ENCODE peak calls at places on chromosomes 5 and 9, in six cellular contexts. O, B, Z, A, W and E are unnamed samples. For H3K4me1, the result is how much of the 10 kb centered on the place peaks cover.

GRCh38 chr5:149317281-149318048 is 27.8 kb upstream of the GRPEL2 start:
- DNase-seq in Z (no peak), W (peak), A (peak), O (no peak), B (peak), E (peak)

GRCh38 chr9:106864533-106865143 is 1.7 kb downstream of the ZNF462 start:
- DNase-seq in A (peak), O (no peak), B (peak), Z (no peak), W (no peak), E (peak)

GRCh38 chr5:10563940-10564837 is at the start of gene ANKRD33B:
- DNase-seq in W (peak), O (peak), B (peak), A (peak), Z (no peak), E (peak)

GRCh38 chr5:80754900-80755299 is 100.1 kb upstream of the DHFR start:
- DNase-seq in W (peak), B (peak), A (no peak), Z (no peak), O (no peak), E (peak)

GRCh38 chr5:137309290-137309689 is 189.8 kb downstream of the SPOCK1 start:
- DNase-seq in B (no peak), O (no peak), A (no peak), W (no peak), Z (no peak), E (no peak)

GRCh38 chr9:96251451-96251850 is 50.5 kb downstream of the HSD17B3 start:
- DNase-seq in O (no peak), B (no peak), W (no peak), A (no peak), Z (no peak), E (no peak)

GRCh38 chr5:126446498-126447224 is 23.5 kb downstream of the GRAMD2B start:
- DNase-seq in Z (no peak), O (no peak), B (peak), A (peak), W (no peak), E (peak)

GRCh38 chr9:127525426-127526188 is 74.3 kb downstream of the LRSAM1 start:
- DNase-seq in Z (no peak), A (peak), W (no peak), B (peak), O (no peak), E (peak)

GRCh38 chr9:12889402-12890106 is 114.7 kb downstream of the LURAP1L start:
- DNase-seq in A (no peak), W (no peak), B (no peak), Z (no peak), O (no peak), E (no peak)

GRCh38 chr9:78549711-78550110 is 252.8 kb downstream of the PSAT1 start:
- DNase-seq in W (no peak), A (no peak), Z (no peak), B (peak), O (no peak), E (no peak)

GRCh38 chr9:9100070-9100469 is 1300.5 kb upstream of the DMAC1 start:
- DNase-seq in B (no peak), W (no peak), A (no peak), Z (no peak), O (no peak), E (no peak)

GRCh38 chr5:80143491-80143890 is 108.3 kb downstream of the THBS4 start:
- DNase-seq in W (no peak), O (no peak), B (no peak), A (no peak), Z (no peak), E (no peak)

GRCh38 chr9:100099722-100100042 is 639 bp downstream of the INVS start:
- DNase-seq in A (no peak), Z (no peak), W (no peak), O (no peak), B (no peak), E (no peak)

GRCh38 chr5:97107266-97107665 is 35.1 kb downstream of the LIX1 start:
- DNase-seq in W (no peak), Z (no peak), B (no peak), O (no peak), A (no peak), E (no peak)

GRCh38 chr9:86795861-86796497 is 151.3 kb downstream of the GAS1 start:
- DNase-seq in O (no peak), A (peak), Z (no peak), B (peak), W (no peak), E (no peak)

GRCh38 chr5:135255461-135256178 is 143.4 kb downstream of the MACROH2A1 start:
- DNase-seq in B (no peak), O (peak), A (no peak), Z (no peak), W (no peak), E (no peak)

GRCh38 chr5:83767409-83767992 is 46.8 kb upstream of the HAPLN1 start:
- DNase-seq in W (peak), B (no peak), Z (no peak), O (no peak), A (no peak), E (peak)

GRCh38 chr9:72809586-72809985 is 143.3 kb downstream of the ALDH1A1 start:
- DNase-seq in O (no peak), Z (no peak), B (no peak), A (no peak), W (no peak), E (no peak)

GRCh38 chr9:91750343-91750742 is 199.7 kb downstream of the ROR2 start:
- DNase-seq in O (no peak), Z (no peak), W (no peak), B (no peak), A (no peak), E (no peak)

GRCh38 chr9:99056876-99057664 is 47.8 kb upstream of the TGFBR1 start:
- DNase-seq in O (no peak), W (no peak), A (peak), Z (no peak), B (peak), E (peak)

GRCh38 chr5:178108966-178109365 is 4.4 kb upstream of the N4BP3 start:
- DNase-seq in B (no peak), O (no peak), W (no peak), A (no peak), Z (no peak), E (no peak)

GRCh38 chr5:129973716-129974426 is 69.6 kb downstream of the CHSY3 start:
- DNase-seq in B (peak), W (no peak), A (peak), O (no peak), Z (no peak), E (peak)

GRCh38 chr5:171630047-171630669 is 155.5 kb upstream of the SMIM23 start:
- DNase-seq in B (peak), A (peak), W (peak), Z (no peak), O (peak), E (peak)

GRCh38 chr5:39080597-39081204 is 6.5 kb upstream of the RICTOR start:
- DNase-seq in O (peak), Z (no peak), B (peak), A (peak), W (peak), E (peak)

GRCh38 chr5:150377964-150378694 is 20.6 kb downstream of the TCOF1 start:
- DNase-seq in W (no peak), A (peak), B (peak), Z (no peak), O (no peak), E (peak)

GRCh38 chr5:159208508-159209437 is 580 bp downstream of the RNF145 start:
- DNase-seq in A (peak), O (peak), Z (no peak), W (peak), B (peak), E (peak)

GRCh38 chr5:117054808-117055398 is 480.3 kb upstream of the SEMA6A start:
- DNase-seq in Z (no peak), A (no peak), B (no peak), W (no peak), O (no peak), E (peak)

DNA sequence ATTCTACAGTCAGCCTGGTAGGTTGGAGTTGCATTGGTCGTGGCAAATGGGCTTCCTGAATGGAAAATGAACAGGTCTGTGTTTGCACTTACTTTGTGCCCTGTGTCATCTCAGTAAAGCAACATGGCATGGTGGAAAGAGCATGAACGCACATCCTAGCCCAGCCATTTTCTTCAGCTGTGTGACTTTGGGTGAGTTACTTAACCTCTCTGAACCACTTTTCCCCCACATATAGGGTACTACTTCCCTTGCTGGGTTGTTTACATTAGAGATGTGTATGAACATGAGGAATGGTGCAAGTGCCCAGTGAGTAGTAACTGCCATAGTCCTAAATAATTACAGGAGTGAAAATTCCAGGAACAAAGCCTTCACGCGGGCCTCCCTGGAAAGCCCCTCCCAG is 83.6 kb downstream of the MVB12B start:
- DNase-seq in A (no peak), W (no peak), O (no peak), B (no peak), Z (no peak), E (no peak)
- H3K14ac ChIP-seq in A (no peak), W (no peak), O (no peak), B (no peak), Z (no peak), E (no peak)

GRCh38 chr9:79588488-79588887 is 16.7 kb downstream of the TLE4 start:
- DNase-seq in O (no peak), B (no peak), A (no peak), Z (no peak), W (no peak), E (no peak)
- H3K4me1 ChIP-seq in O (under half), B (under half), A (under half), Z (under half), W (under half), E (under half)

GRCh38 chr5:168772466-168772961 is 193.3 kb upstream of the PANK3 start:
- DNase-seq in B (no peak), O (no peak), Z (no peak), A (no peak), W (no peak), E (no peak)
- H3K23ac ChIP-seq in B (no peak), O (no peak), Z (no peak), A (no peak), W (no peak), E (no peak)

GRCh38 chr5:103801681-103802080 is 239.1 kb upstream of the NUDT12 start:
- DNase-seq in Z (no peak), W (no peak), B (peak), A (no peak), O (no peak), E (peak)
- H3K14ac ChIP-seq in Z (no peak), W (no peak), B (no peak), A (no peak), O (no peak), E (no peak)

GRCh38 chr9:134056483-134057310 is 11.1 kb downstream of the BRD3 start:
- DNase-seq in A (peak), O (no peak), Z (no peak), W (no peak), B (no peak), E (no peak)
- H3K4me1 ChIP-seq in A (under half), O (under half), Z (under half), W (under half), B (under half), E (half or more)

GRCh38 chr9:111896942-111897830 is 572 bp downstream of the UGCG start:
- DNase-seq in A (peak), B (no peak), W (no peak), O (peak), Z (no peak), E (no peak)
- H3K23ac ChIP-seq in A (peak), B (peak), W (peak), O (no peak), Z (no peak), E (peak)

DNA sequence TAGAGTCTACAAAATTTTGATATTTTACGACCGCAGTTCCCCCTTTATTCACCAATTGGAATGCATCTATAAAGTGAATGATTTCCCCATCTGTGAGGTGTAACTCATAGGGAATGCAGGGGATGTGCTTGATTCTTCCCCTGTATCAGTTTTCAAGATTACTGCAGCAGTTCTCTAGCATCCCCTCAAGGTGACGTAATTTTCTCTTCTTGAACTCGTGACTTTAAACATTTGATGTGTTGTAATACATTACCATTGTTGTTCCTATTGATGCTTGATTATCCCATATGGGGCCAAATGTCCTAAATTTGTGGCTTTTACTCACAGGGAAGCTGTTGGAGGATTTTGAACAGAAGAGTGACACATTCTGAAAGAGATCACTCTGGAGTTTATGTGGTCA is 240.2 kb downstream of the CD180 start:
- DNase-seq in A (no peak), B (no peak), Z (no peak), W (no peak), O (no peak), E (no peak)
- H3K14ac ChIP-seq in A (no peak), B (no peak), Z (no peak), W (no peak), O (no peak), E (no peak)